ENCODE peak calls at places on chromosomes 2 and 18, in ten cellular contexts. One of them, this sample, is unnamed.

GRCh38 chr2:137799599-137799998 is 164.7 kb upstream of the HNMT start:
- DNase-seq in fibroblast of mammary gland: no peak
- DNase-seq in GM12865: no peak
- DNase-seq in activated CD8-positive, alpha-beta T cell treated with anti-CD3 and anti-CD28 coated beads for 36 hours: no peak
- DNase-seq in esophagus squamous epithelium: no peak
- DNase-seq in HepG2: no peak
- DNase-seq in colonic mucosa: no peak
- DNase-seq in thoracic aorta: no peak
- DNase-seq in AG10803: no peak
- DNase-seq in HCT116: no peak
- DNase-seq in this sample: no peak

GRCh38 chr2:58845011-58845410 is 603.9 kb upstream of the FANCL start:
- DNase-seq in activated CD8-positive, alpha-beta T cell treated with anti-CD3 and anti-CD28 coated beads for 36 hours: no peak
- DNase-seq in AG10803: no peak
- DNase-seq in esophagus squamous epithelium: no peak
- DNase-seq in HCT116: no peak
- DNase-seq in fibroblast of mammary gland: no peak
- DNase-seq in colonic mucosa: no peak
- DNase-seq in thoracic aorta: no peak
- DNase-seq in GM12865: no peak
- DNase-seq in HepG2: no peak
- DNase-seq in this sample: no peak

GRCh38 chr2:135512099-135512498 is 18.9 kb downstream of the ZRANB3 start:
- DNase-seq in thoracic aorta: no peak
- DNase-seq in GM12865: no peak
- DNase-seq in HepG2: peak; percentile 66
- DNase-seq in esophagus squamous epithelium: no peak
- DNase-seq in activated CD8-positive, alpha-beta T cell treated with anti-CD3 and anti-CD28 coated beads for 36 hours: no peak
- DNase-seq in fibroblast of mammary gland: no peak
- DNase-seq in AG10803: no peak
- DNase-seq in colonic mucosa: no peak
- DNase-seq in HCT116: no peak
- DNase-seq in this sample: no peak

GRCh38 chr18:46459789-46460455 is 197.1 kb downstream of the LOXHD1 start:
- DNase-seq in colonic mucosa: no peak
- DNase-seq in activated CD8-positive, alpha-beta T cell treated with anti-CD3 and anti-CD28 coated beads for 36 hours: no peak
- DNase-seq in HCT116: no peak
- DNase-seq in AG10803: no peak
- DNase-seq in fibroblast of mammary gland: no peak
- DNase-seq in GM12865: no peak
- DNase-seq in esophagus squamous epithelium: no peak
- DNase-seq in HepG2: no peak
- DNase-seq in thoracic aorta: no peak
- DNase-seq in this sample: no peak

GRCh38 chr2:42693013-42693575 is 70.8 kb downstream of the OXER1 start:
- DNase-seq in HCT116: no peak
- DNase-seq in AG10803: no peak
- DNase-seq in fibroblast of mammary gland: no peak
- DNase-seq in GM12865: peak; percentile 5
- DNase-seq in activated CD8-positive, alpha-beta T cell treated with anti-CD3 and anti-CD28 coated beads for 36 hours: peak; percentile 20
- DNase-seq in HepG2: no peak
- DNase-seq in colonic mucosa: no peak
- DNase-seq in esophagus squamous epithelium: no peak
- DNase-seq in thoracic aorta: no peak
- DNase-seq in this sample: no peak

GRCh38 chr2:12227941-12228608 is 481.6 kb downstream of the LPIN1 start:
- DNase-seq in thoracic aorta: no peak
- DNase-seq in esophagus squamous epithelium: no peak
- DNase-seq in HepG2: no peak
- DNase-seq in HCT116: no peak
- DNase-seq in colonic mucosa: no peak
- DNase-seq in AG10803: peak; percentile 54
- DNase-seq in activated CD8-positive, alpha-beta T cell treated with anti-CD3 and anti-CD28 coated beads for 36 hours: no peak
- DNase-seq in fibroblast of mammary gland: peak; percentile 75
- DNase-seq in GM12865: no peak
- DNase-seq in this sample: no peak

GRCh38 chr2:25409468-25409867 is 67.7 kb upstream of the DNMT3A start:
- DNase-seq in thoracic aorta: no peak
- DNase-seq in GM12865: no peak
- DNase-seq in fibroblast of mammary gland: no peak
- DNase-seq in activated CD8-positive, alpha-beta T cell treated with anti-CD3 and anti-CD28 coated beads for 36 hours: no peak
- DNase-seq in HCT116: no peak
- DNase-seq in esophagus squamous epithelium: no peak
- DNase-seq in AG10803: no peak
- DNase-seq in HepG2: no peak
- DNase-seq in colonic mucosa: no peak
- DNase-seq in this sample: no peak

GRCh38 chr2:134220525-134220924 is 33.3 kb upstream of the MGAT5 start:
- DNase-seq in thoracic aorta: no peak
- DNase-seq in esophagus squamous epithelium: no peak
- DNase-seq in HepG2: no peak
- DNase-seq in GM12865: no peak
- DNase-seq in HCT116: no peak
- DNase-seq in fibroblast of mammary gland: peak; percentile 38
- DNase-seq in AG10803: no peak
- DNase-seq in activated CD8-positive, alpha-beta T cell treated with anti-CD3 and anti-CD28 coated beads for 36 hours: no peak
- DNase-seq in colonic mucosa: no peak
- DNase-seq in this sample: no peak

GRCh38 chr2:134690629-134691215 is 28.1 kb downstream of the TMEM163 start:
- DNase-seq in fibroblast of mammary gland: no peak
- DNase-seq in AG10803: no peak
- DNase-seq in HepG2: no peak
- DNase-seq in GM12865: no peak
- DNase-seq in HCT116: no peak
- DNase-seq in esophagus squamous epithelium: no peak
- DNase-seq in activated CD8-positive, alpha-beta T cell treated with anti-CD3 and anti-CD28 coated beads for 36 hours: no peak
- DNase-seq in colonic mucosa: no peak
- DNase-seq in thoracic aorta: no peak
- DNase-seq in this sample: no peak

GRCh38 chr18:48996901-48997463 is 46.2 kb upstream of the SMAD7 start:
- DNase-seq in AG10803: peak; percentile 96
- DNase-seq in GM12865: no peak
- DNase-seq in thoracic aorta: no peak
- DNase-seq in colonic mucosa: no peak
- DNase-seq in fibroblast of mammary gland: peak; percentile 70
- DNase-seq in HCT116: peak; percentile 58
- DNase-seq in activated CD8-positive, alpha-beta T cell treated with anti-CD3 and anti-CD28 coated beads for 36 hours: no peak
- DNase-seq in HepG2: peak; percentile 47
- DNase-seq in esophagus squamous epithelium: no peak
- DNase-seq in this sample: peak; percentile 43

GRCh38 chr18:55988537-55988936 is 400.5 kb upstream of the TCF4 start:
- DNase-seq in thoracic aorta: no peak
- DNase-seq in HepG2: no peak
- DNase-seq in esophagus squamous epithelium: no peak
- DNase-seq in fibroblast of mammary gland: no peak
- DNase-seq in activated CD8-positive, alpha-beta T cell treated with anti-CD3 and anti-CD28 coated beads for 36 hours: no peak
- DNase-seq in AG10803: peak; percentile 27
- DNase-seq in GM12865: no peak
- DNase-seq in colonic mucosa: no peak
- DNase-seq in HCT116: no peak
- DNase-seq in this sample: no peak

GRCh38 chr2:121297217-121297830 is 12.3 kb upstream of the TFCP2L1 start:
- DNase-seq in AG10803: peak; percentile 6
- DNase-seq in colonic mucosa: peak; percentile 57
- DNase-seq in activated CD8-positive, alpha-beta T cell treated with anti-CD3 and anti-CD28 coated beads for 36 hours: peak; percentile 4
- DNase-seq in esophagus squamous epithelium: no peak
- DNase-seq in HCT116: peak; percentile 42
- DNase-seq in fibroblast of mammary gland: peak; percentile 22
- DNase-seq in GM12865: peak; percentile 17
- DNase-seq in HepG2: peak; percentile 41
- DNase-seq in thoracic aorta: no peak
- DNase-seq in this sample: peak; percentile 62

GRCh38 chr2:86238354-86238753 is 39.1 kb downstream of the MRPL35 start:
- DNase-seq in esophagus squamous epithelium: no peak
- DNase-seq in GM12865: peak; percentile 86
- DNase-seq in colonic mucosa: no peak
- DNase-seq in HCT116: no peak
- DNase-seq in HepG2: no peak
- DNase-seq in fibroblast of mammary gland: no peak
- DNase-seq in activated CD8-positive, alpha-beta T cell treated with anti-CD3 and anti-CD28 coated beads for 36 hours: peak; percentile 73
- DNase-seq in thoracic aorta: no peak
- DNase-seq in AG10803: no peak
- DNase-seq in this sample: no peak

GRCh38 chr2:112830469-112830868 is 6.1 kb downstream of the IL1B start:
- DNase-seq in HCT116: no peak
- DNase-seq in AG10803: no peak
- DNase-seq in colonic mucosa: no peak
- DNase-seq in fibroblast of mammary gland: no peak
- DNase-seq in esophagus squamous epithelium: no peak
- DNase-seq in GM12865: no peak
- DNase-seq in HepG2: no peak
- DNase-seq in activated CD8-positive, alpha-beta T cell treated with anti-CD3 and anti-CD28 coated beads for 36 hours: no peak
- DNase-seq in thoracic aorta: no peak
- DNase-seq in this sample: no peak

GRCh38 chr2:235861383-235861782 is 306.8 kb downstream of the GBX2 start:
- DNase-seq in fibroblast of mammary gland: no peak
- DNase-seq in HCT116: no peak
- DNase-seq in colonic mucosa: no peak
- DNase-seq in HepG2: no peak
- DNase-seq in AG10803: no peak
- DNase-seq in esophagus squamous epithelium: no peak
- DNase-seq in thoracic aorta: no peak
- DNase-seq in activated CD8-positive, alpha-beta T cell treated with anti-CD3 and anti-CD28 coated beads for 36 hours: no peak
- DNase-seq in GM12865: no peak
- DNase-seq in this sample: no peak

GRCh38 chr2:235864311-235864710 is 303.9 kb downstream of the GBX2 start:
- DNase-seq in thoracic aorta: no peak
- DNase-seq in HepG2: no peak
- DNase-seq in AG10803: no peak
- DNase-seq in colonic mucosa: no peak
- DNase-seq in GM12865: no peak
- DNase-seq in fibroblast of mammary gland: no peak
- DNase-seq in HCT116: no peak
- DNase-seq in esophagus squamous epithelium: no peak
- DNase-seq in activated CD8-positive, alpha-beta T cell treated with anti-CD3 and anti-CD28 coated beads for 36 hours: no peak
- DNase-seq in this sample: no peak

GRCh38 chr2:235860846-235861245 is 307.3 kb downstream of the GBX2 start:
- DNase-seq in AG10803: no peak
- DNase-seq in fibroblast of mammary gland: no peak
- DNase-seq in HCT116: no peak
- DNase-seq in activated CD8-positive, alpha-beta T cell treated with anti-CD3 and anti-CD28 coated beads for 36 hours: no peak
- DNase-seq in HepG2: no peak
- DNase-seq in colonic mucosa: no peak
- DNase-seq in GM12865: no peak
- DNase-seq in thoracic aorta: no peak
- DNase-seq in esophagus squamous epithelium: no peak
- DNase-seq in this sample: no peak

GRCh38 chr2:235864746-235865535 is 303.2 kb downstream of the GBX2 start:
- DNase-seq in thoracic aorta: no peak
- DNase-seq in activated CD8-positive, alpha-beta T cell treated with anti-CD3 and anti-CD28 coated beads for 36 hours: no peak
- DNase-seq in HCT116: no peak
- DNase-seq in fibroblast of mammary gland: peak; percentile 38
- DNase-seq in esophagus squamous epithelium: no peak
- DNase-seq in AG10803: peak; percentile 50
- DNase-seq in colonic mucosa: no peak
- DNase-seq in GM12865: no peak
- DNase-seq in HepG2: no peak
- DNase-seq in this sample: no peak

GRCh38 chr2:235863414-235863813 is 304.8 kb downstream of the GBX2 start:
- DNase-seq in colonic mucosa: no peak
- DNase-seq in fibroblast of mammary gland: no peak
- DNase-seq in activated CD8-positive, alpha-beta T cell treated with anti-CD3 and anti-CD28 coated beads for 36 hours: no peak
- DNase-seq in thoracic aorta: no peak
- DNase-seq in GM12865: no peak
- DNase-seq in HCT116: no peak
- DNase-seq in AG10803: no peak
- DNase-seq in HepG2: no peak
- DNase-seq in esophagus squamous epithelium: no peak
- DNase-seq in this sample: no peak
- TF ChIP-seq CTCF in colonic mucosa: no peak
- TF ChIP-seq CTCF in fibroblast of mammary gland: no peak
- TF ChIP-seq CTCF in activated CD8-positive, alpha-beta T cell treated with anti-CD3 and anti-CD28 coated beads for 36 hours: no peak
- TF ChIP-seq CTCF in thoracic aorta: no peak
- TF ChIP-seq CTCF in GM12865: no peak
- TF ChIP-seq CTCF in HCT116: no peak
- TF ChIP-seq CTCF in AG10803: no peak
- TF ChIP-seq CTCF in HepG2: no peak
- TF ChIP-seq CTCF in esophagus squamous epithelium: no peak
- TF ChIP-seq CTCF in this sample: no peak

GRCh38 chr2:239695728-239696240 is 295.0 kb upstream of the HDAC4 start:
- DNase-seq in GM12865: no peak
- DNase-seq in esophagus squamous epithelium: no peak
- DNase-seq in activated CD8-positive, alpha-beta T cell treated with anti-CD3 and anti-CD28 coated beads for 36 hours: no peak
- DNase-seq in HCT116: no peak
- DNase-seq in HepG2: no peak
- DNase-seq in thoracic aorta: no peak
- DNase-seq in AG10803: no peak
- DNase-seq in colonic mucosa: no peak
- DNase-seq in fibroblast of mammary gland: no peak
- DNase-seq in this sample: no peak
- TF ChIP-seq CTCF in GM12865: no peak
- TF ChIP-seq CTCF in esophagus squamous epithelium: no peak
- TF ChIP-seq CTCF in activated CD8-positive, alpha-beta T cell treated with anti-CD3 and anti-CD28 coated beads for 36 hours: no peak
- TF ChIP-seq CTCF in HCT116: no peak
- TF ChIP-seq CTCF in HepG2: no peak
- TF ChIP-seq CTCF in thoracic aorta: no peak
- TF ChIP-seq CTCF in AG10803: no peak
- TF ChIP-seq CTCF in colonic mucosa: no peak
- TF ChIP-seq CTCF in fibroblast of mammary gland: no peak
- TF ChIP-seq CTCF in this sample: no peak

DNA sequence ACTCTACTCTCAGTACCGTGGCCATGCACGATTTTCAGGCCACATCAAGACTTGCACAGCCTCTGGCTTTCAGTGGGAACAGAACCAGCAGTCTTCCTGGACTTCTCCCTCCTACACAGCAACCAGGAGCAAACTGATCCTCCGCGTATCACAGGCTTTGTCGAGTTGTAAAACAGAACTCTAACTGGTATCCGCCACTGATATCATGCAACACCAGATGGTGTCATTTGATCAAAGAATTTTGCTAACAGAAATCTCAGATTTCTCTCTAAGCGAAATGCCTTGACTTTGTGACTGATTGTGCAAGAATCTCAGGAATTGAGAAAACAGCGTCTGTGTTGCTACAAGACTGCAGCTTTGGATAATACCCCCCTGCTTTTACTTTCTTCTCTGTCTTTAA is 85.7 kb downstream of the COPS8 start:
- DNase-seq in HCT116: peak; percentile 19
- DNase-seq in GM12865: no peak
- DNase-seq in HepG2: no peak
- DNase-seq in activated CD8-positive, alpha-beta T cell treated with anti-CD3 and anti-CD28 coated beads for 36 hours: no peak
- DNase-seq in esophagus squamous epithelium: no peak
- DNase-seq in fibroblast of mammary gland: peak; percentile 97
- DNase-seq in thoracic aorta: no peak
- DNase-seq in AG10803: peak; percentile 95
- DNase-seq in colonic mucosa: no peak
- DNase-seq in this sample: peak; percentile 21
- TF ChIP-seq CTCF in HCT116: no peak
- TF ChIP-seq CTCF in GM12865: no peak
- TF ChIP-seq CTCF in HepG2: no peak
- TF ChIP-seq CTCF in activated CD8-positive, alpha-beta T cell treated with anti-CD3 and anti-CD28 coated beads for 36 hours: no peak
- TF ChIP-seq CTCF in esophagus squamous epithelium: no peak
- TF ChIP-seq CTCF in fibroblast of mammary gland: peak; percentile 34
- TF ChIP-seq CTCF in thoracic aorta: no peak
- TF ChIP-seq CTCF in AG10803: peak; percentile 47
- TF ChIP-seq CTCF in colonic mucosa: no peak
- TF ChIP-seq CTCF in this sample: peak; percentile 17

DNA sequence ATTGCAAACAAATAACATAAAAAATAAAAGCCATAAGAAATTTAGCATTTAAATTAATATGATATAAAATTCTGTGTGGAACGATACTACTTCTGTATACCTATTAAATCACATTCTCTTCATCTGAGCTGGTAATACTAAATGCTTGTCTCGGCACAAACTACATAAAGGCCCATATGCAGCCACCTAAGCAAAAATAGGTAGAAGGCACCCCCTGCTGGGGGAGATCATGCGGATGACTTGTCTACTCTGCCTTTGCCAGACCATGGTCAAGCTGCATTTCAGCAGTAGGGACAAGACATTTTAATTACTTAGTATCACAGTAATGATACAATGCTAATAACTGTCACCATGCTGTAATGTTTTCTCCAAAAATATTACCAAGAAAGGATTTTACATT is 108.0 kb downstream of the CDH19 start:
- DNase-seq in activated CD8-positive, alpha-beta T cell treated with anti-CD3 and anti-CD28 coated beads for 36 hours: peak; percentile 50
- DNase-seq in AG10803: no peak
- DNase-seq in HCT116: no peak
- DNase-seq in thoracic aorta: no peak
- DNase-seq in esophagus squamous epithelium: no peak
- DNase-seq in HepG2: peak; percentile 62
- DNase-seq in GM12865: peak; percentile 31
- DNase-seq in fibroblast of mammary gland: peak; percentile 6
- DNase-seq in colonic mucosa: peak; percentile 49
- DNase-seq in this sample: peak; percentile 90
- TF ChIP-seq CTCF in activated CD8-positive, alpha-beta T cell treated with anti-CD3 and anti-CD28 coated beads for 36 hours: no peak
- TF ChIP-seq CTCF in AG10803: no peak
- TF ChIP-seq CTCF in HCT116: no peak
- TF ChIP-seq CTCF in thoracic aorta: no peak
- TF ChIP-seq CTCF in esophagus squamous epithelium: no peak
- TF ChIP-seq CTCF in HepG2: peak; percentile 78
- TF ChIP-seq CTCF in GM12865: peak; percentile 21
- TF ChIP-seq CTCF in fibroblast of mammary gland: no peak
- TF ChIP-seq CTCF in colonic mucosa: peak; percentile 37
- TF ChIP-seq CTCF in this sample: peak; percentile 67

This sample was measured in Calu3.